ENCODE peak calls at places on chromosomes 12 and 14, in nine cellular contexts. Z is heart right ventricle, R is HFFc6, L is astrocyte, C is astrocyte of the spinal cord, U is AG04450, V is colonic mucosa, P is type B pancreatic cell, H is testis. X is an unnamed sample.

GRCh38 chr12:79251356-79251755 is 386.8 kb downstream of the SYT1 start:
- DNase-seq in P (no peak), V (no peak), U (no peak), L (peak), C (peak), H (no peak), Z (no peak), R (peak), X (no peak)

GRCh38 chr12:64946132-64946829 is 121.8 kb downstream of the TBC1D30 start:
- DNase-seq in L (peak), P (no peak), U (no peak), V (peak), C (peak), H (peak), Z (peak), R (no peak), X (no peak)

GRCh38 chr14:52852810-52853521 is 61.6 kb upstream of the GNPNAT1 start:
- DNase-seq in R (no peak), U (no peak), C (no peak), H (no peak), L (no peak), Z (no peak), V (no peak), P (no peak), X (no peak)

GRCh38 chr12:1848146-1848545 is 27.8 kb downstream of the LRTM2 start:
- DNase-seq in V (no peak), L (no peak), H (no peak), Z (no peak), U (no peak), R (no peak), P (peak), C (no peak), X (no peak)

GRCh38 chr12:7042847-7043246 is 17.7 kb upstream of the C1S start:
- DNase-seq in C (peak), R (peak), Z (no peak), V (no peak), P (no peak), L (no peak), H (no peak), U (no peak), X (no peak)

GRCh38 chr12:92759634-92760268 is 57.0 kb downstream of the PLEKHG7 start:
- DNase-seq in C (peak), L (peak), U (peak), R (peak), H (no peak), Z (no peak), V (no peak), P (no peak), X (no peak)

GRCh38 chr12:66188584-66189475 is at the start of gene IRAK3:
- DNase-seq in V (peak), U (no peak), Z (peak), P (no peak), H (peak), C (peak), L (peak), R (no peak), X (peak)

GRCh38 chr12:104662203-104662602 is 205.5 kb downstream of the CHST11 start:
- DNase-seq in U (no peak), Z (no peak), V (no peak), L (peak), C (no peak), P (no peak), H (no peak), R (no peak), X (no peak)

GRCh38 chr14:101948666-101949205 is 15.6 kb upstream of the DYNC1H1 start:
- DNase-seq in L (no peak), R (no peak), H (no peak), C (no peak), P (no peak), Z (no peak), U (no peak), V (no peak), X (no peak)

DNA sequence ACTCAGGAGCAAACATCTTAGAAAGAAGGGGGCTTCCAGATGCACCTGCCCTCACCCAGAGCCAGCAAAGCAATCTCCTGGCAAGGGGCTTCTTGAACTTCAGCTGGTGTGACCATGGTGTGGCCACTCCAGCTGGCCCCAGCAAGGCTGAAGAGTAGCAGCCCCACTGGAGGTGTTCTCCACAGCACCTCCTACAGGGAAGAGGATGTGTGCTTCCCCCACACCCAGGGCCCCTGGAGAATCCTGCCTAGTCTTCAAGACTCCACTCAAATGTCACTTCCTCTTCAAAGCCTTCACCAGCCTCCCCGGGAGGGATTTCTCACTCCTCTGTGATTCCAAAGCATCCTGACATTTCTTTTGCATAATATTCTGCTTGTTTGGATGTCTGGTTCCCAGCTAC is 8.5 kb downstream of the RAB15 start:
- DNase-seq in C (no peak), V (no peak), H (no peak), P (no peak), R (no peak), Z (no peak), U (no peak), L (no peak), X (no peak)
- TF ChIP-seq CTCF in C (no peak), V (no peak), H (no peak), P (no peak), R (peak), Z (no peak), U (no peak), L (no peak), X (no peak)

GRCh38 chr14:104150201-104151027 is 12.0 kb downstream of the KIF26A start:
- DNase-seq in U (no peak), V (no peak), C (peak), L (peak), H (no peak), P (no peak), R (no peak), Z (peak), X (no peak)
- TF ChIP-seq CTCF in U (peak), V (no peak), C (no peak), L (no peak), H (peak), P (peak), R (peak), Z (no peak), X (peak)

DNA sequence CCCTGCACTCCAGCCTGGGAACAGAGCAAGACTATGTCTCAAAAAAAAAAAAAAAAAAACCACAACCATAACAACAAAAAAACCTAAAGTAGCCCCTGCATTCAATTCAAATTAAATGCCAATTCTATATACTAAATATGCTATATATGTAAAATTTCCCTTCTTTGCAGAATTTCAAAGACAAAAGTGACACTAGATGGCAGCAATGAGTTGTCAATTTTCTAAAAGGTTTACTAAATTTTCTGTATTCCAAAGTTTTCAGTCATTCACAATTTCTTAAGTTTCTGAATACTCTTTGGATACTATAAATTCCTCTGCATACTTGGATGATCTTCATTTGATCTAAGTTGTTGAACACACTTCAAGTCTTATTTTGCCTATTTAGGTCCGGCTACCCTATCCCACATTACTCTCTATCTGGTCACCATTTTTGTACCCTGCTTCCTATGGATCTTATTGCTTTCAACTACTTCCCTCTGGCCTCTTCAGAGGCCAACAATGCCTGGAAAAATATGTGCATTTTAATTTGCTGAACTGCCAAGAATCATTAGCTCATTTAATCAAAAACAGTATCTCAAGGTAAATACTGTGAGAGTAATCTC is 27.9 kb downstream of the HNRNPC start:
- DNase-seq in V (no peak), U (peak), Z (no peak), H (no peak), R (peak), C (peak), L (no peak), P (no peak), X (no peak)
- TF ChIP-seq CTCF in V (peak), U (peak), Z (peak), H (peak), R (peak), C (peak), L (peak), P (peak), X (peak)

DNA sequence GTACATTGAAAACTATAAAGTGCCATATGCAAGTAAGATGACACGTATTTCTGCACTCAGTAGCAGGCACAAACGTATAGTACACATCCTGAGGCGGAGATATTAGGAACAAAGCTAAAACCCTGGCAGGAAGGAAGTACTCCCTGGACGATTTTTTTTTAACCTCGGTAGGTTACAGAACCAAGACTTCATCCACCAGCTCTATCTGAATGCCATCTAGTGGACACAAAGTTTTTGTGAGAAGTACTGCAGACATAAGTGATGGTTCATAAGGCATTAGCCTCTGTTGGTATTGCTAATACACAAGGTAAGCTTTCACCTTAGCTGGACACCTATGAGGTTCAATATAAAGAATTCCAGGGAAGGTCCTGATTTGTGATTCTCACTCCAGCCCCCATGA is 83.0 kb upstream of the CCDC196 start:
- DNase-seq in R (peak), H (no peak), L (peak), U (no peak), C (peak), P (no peak), V (no peak), Z (no peak), X (no peak)
- TF ChIP-seq CTCF in R (peak), H (peak), L (peak), U (peak), C (peak), P (peak), V (no peak), Z (peak), X (peak)

DNA sequence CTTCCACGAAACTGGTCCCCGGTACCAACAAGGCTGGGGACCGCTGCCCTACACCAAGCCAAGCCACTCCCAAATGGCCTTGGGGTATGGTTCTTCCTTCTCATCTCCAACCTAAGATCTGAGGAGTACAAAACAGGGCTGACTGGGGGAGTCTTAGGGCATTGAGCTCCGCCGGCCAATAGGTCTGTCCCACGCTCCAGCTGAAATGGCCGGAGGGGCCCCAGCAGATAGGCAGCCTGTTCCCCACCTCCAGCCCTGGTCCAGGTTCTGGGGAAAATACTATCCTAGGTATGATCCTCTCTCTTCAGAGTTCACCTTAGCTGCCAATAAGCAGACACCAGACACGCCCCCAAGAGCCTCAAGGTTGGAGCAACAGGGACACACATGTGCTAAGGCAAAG is 90.2 kb downstream of the ACTN1 start:
- DNase-seq in P (no peak), Z (no peak), R (no peak), L (no peak), C (no peak), V (no peak), U (no peak), H (no peak), X (no peak)
- TF ChIP-seq CTCF in P (no peak), Z (no peak), R (no peak), L (no peak), C (no peak), V (no peak), U (no peak), H (no peak), X (no peak)

DNA sequence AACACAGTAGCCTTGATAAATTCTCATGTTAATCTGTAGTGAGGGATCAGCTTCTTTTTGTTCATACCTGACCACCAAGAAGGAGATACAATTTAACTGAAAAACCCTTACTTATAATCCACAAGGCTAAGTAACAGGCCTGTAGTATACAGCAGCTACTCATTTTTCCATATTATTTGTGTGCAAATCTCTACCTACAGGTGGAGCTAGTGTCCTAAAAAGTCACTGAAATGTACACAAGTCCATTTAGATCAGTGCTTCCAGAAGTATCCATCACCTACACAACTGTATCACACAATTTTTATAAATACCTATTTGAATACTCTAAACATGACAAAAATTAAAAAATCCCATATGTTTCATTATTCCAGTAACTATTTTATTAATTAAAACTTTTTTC is 173.2 kb downstream of the SLC35F4 start:
- DNase-seq in P (no peak), U (peak), C (peak), L (peak), R (peak), V (no peak), Z (no peak), H (no peak), X (no peak)
- TF ChIP-seq CTCF in P (peak), U (peak), C (peak), L (peak), R (peak), V (peak), Z (peak), H (peak), X (peak)

X was measured in progenitor cell of endocrine pancreas.